ENCODE peak calls at places on chromosomes 13 and 19, in ten cellular contexts. O is astrocyte, V is PC-3, E is GM12878, U is GM23248, C is MM.1S, S is mesenchymal stem cell, T is fibroblast of lung, X is neural progenitor cell, H is SK-N-SH. L is an unnamed sample.

GRCh38 chr19:35436477-35437141 is 11.4 kb upstream of the FFAR2 start:
- DNase-seq in T (peak), O (no peak), U (peak), C (no peak), S (peak), V (peak), X (no peak), E (no peak), H (no peak), L (peak)

GRCh38 chr19:15115080-15115479 is 7.9 kb downstream of the SYDE1 start:
- DNase-seq in V (no peak), X (no peak), O (no peak), T (peak), E (no peak), U (no peak), H (peak), S (no peak), C (no peak), L (no peak)

GRCh38 chr13:52162279-52163101 is 3.1 kb upstream of the NEK3 start:
- DNase-seq in V (peak), E (no peak), T (peak), O (peak), U (peak), S (peak), C (no peak), X (peak), H (no peak), L (no peak)

GRCh38 chr13:55439450-55439849 is 1701.3 kb upstream of the PRR20A start:
- DNase-seq in O (no peak), E (no peak), X (peak), V (no peak), H (no peak), U (no peak), C (no peak), T (no peak), S (peak), L (no peak)

GRCh38 chr13:68439821-68440220 is 1209.7 kb upstream of the PCDH9 start:
- DNase-seq in V (peak), S (no peak), T (peak), O (peak), U (peak), H (no peak), C (no peak), X (no peak), E (no peak), L (no peak)

GRCh38 chr19:49976496-49976895 is 15.5 kb upstream of the SIGLEC11 start:
- DNase-seq in O (no peak), T (no peak), E (no peak), S (no peak), V (no peak), C (no peak), U (peak), X (no peak), H (no peak), L (no peak)

GRCh38 chr13:109451726-109452125 is 334.7 kb downstream of the IRS2 start:
- DNase-seq in S (no peak), T (no peak), X (peak), C (no peak), H (peak), O (no peak), V (no peak), U (no peak), E (no peak), L (no peak)

GRCh38 chr19:16889883-16890460 is 1.2 kb downstream of the F2RL3 start:
- DNase-seq in T (no peak), U (no peak), V (no peak), X (no peak), H (no peak), O (no peak), E (no peak), C (no peak), S (no peak), L (no peak)

GRCh38 chr19:49331616-49332055 is 3.6 kb upstream of the CD37 start:
- DNase-seq in S (peak), V (peak), T (peak), O (peak), U (peak), H (peak), C (peak), X (peak), E (peak), L (peak)

GRCh38 chr13:40599146-40599545 is 67.3 kb downstream of the FOXO1 start:
- DNase-seq in S (no peak), V (no peak), X (no peak), T (no peak), C (no peak), U (no peak), E (no peak), H (no peak), O (no peak), L (no peak)

GRCh38 chr19:18418034-18418724 is 1.0 kb upstream of the SSBP4 start:
- DNase-seq in E (no peak), T (no peak), V (no peak), O (no peak), S (no peak), H (no peak), X (no peak), U (no peak), C (no peak), L (no peak)

DNA sequence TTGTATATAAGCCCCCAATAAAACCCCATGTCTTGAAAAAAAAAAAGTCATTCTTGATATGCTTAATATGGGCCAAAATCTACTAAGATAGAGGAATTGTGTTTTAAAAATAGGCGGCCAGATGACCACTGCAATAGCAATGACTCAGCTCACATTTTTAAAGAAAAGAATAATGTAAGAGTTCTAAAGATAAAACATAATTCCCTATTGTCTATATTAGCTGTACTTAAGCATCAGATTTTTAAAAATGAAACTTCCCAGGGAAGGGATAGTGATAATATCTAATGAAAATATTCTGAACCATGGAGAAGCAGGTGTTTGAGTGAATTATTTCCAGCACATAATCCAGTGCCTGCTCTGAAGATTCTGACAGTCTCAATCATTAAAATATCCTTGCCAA is 31.7 kb downstream of the EFNB2 start:
- DNase-seq in C (no peak), S (no peak), T (peak), E (no peak), U (no peak), O (no peak), H (no peak), V (no peak), X (no peak), L (no peak)
- H3K4me2 ChIP-seq in C (no peak), S (no peak), T (no peak), E (no peak), U (no peak), O (peak), H (peak), V (no peak), X (no peak), L (no peak)

DNA sequence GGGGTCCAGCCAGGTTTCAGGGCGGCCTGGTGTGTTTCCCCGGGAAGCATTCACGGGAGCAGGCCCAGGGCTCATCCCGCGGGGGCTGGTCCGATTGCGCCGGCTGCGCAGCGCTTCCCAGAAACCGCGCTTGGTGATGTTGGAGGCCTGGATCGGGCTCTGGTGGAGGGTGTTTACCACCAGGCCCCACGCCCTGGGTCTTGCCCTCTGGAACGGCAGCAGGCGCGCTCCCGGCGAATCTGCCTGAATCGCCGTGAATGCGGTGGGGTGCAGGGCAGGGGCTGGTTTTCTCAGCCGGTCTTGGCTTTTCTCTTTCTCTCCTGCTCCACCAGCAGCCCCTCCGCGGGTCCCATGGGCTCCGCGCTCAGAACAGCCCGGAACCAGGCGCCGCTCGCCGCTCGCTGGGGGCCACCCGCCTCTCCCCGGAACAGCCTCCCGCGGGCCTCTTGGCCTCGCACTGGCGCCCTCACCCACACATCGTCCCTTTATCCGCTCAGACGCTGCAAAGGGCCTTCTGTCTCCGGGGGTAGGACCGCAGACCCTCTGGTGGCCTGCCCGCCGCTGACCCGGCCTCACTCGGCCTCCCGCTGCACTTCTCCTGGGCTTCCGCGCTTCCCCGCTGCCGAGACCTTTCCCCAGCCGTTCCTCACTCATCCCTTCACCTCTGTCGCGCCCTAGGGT is 69.4 kb upstream of the GJB6 start:
- DNase-seq in X (peak), O (peak), H (no peak), T (peak), E (no peak), S (no peak), U (peak), V (no peak), C (no peak), L (no peak)
- H2AFZ ChIP-seq in X (peak), O (peak), H (no peak), T (no peak), E (no peak), S (no peak), U (peak), V (no peak), C (no peak), L (no peak)

GRCh38 chr19:4455742-4456565 is 1.6 kb downstream of the UBXN6 start:
- DNase-seq in C (no peak), T (peak), O (peak), S (peak), X (peak), H (peak), U (peak), E (no peak), V (peak), L (peak)

GRCh38 chr19:4454621-4454951 is 3.0 kb downstream of the UBXN6 start:
- DNase-seq in E (no peak), U (no peak), H (no peak), C (no peak), V (no peak), X (no peak), O (no peak), T (no peak), S (no peak), L (no peak)

GRCh38 chr19:4456566-4456842 is 1.1 kb downstream of the UBXN6 start:
- DNase-seq in X (peak), U (peak), H (peak), O (peak), C (no peak), E (no peak), T (peak), V (peak), S (peak), L (peak)

GRCh38 chr19:4453232-4454179 is 4.1 kb downstream of the UBXN6 start:
- DNase-seq in X (no peak), U (no peak), O (no peak), C (no peak), E (no peak), H (peak), S (no peak), V (no peak), T (no peak), L (no peak)

GRCh38 chr19:4454952-4455738 is 2.4 kb downstream of the UBXN6 start:
- DNase-seq in S (peak), U (peak), V (no peak), H (no peak), C (no peak), X (no peak), E (no peak), O (no peak), T (peak), L (peak)
- H3K4me2 ChIP-seq in S (peak), U (peak), V (peak), H (peak), C (no peak), X (peak), E (no peak), O (peak), T (peak), L (no peak)

DNA sequence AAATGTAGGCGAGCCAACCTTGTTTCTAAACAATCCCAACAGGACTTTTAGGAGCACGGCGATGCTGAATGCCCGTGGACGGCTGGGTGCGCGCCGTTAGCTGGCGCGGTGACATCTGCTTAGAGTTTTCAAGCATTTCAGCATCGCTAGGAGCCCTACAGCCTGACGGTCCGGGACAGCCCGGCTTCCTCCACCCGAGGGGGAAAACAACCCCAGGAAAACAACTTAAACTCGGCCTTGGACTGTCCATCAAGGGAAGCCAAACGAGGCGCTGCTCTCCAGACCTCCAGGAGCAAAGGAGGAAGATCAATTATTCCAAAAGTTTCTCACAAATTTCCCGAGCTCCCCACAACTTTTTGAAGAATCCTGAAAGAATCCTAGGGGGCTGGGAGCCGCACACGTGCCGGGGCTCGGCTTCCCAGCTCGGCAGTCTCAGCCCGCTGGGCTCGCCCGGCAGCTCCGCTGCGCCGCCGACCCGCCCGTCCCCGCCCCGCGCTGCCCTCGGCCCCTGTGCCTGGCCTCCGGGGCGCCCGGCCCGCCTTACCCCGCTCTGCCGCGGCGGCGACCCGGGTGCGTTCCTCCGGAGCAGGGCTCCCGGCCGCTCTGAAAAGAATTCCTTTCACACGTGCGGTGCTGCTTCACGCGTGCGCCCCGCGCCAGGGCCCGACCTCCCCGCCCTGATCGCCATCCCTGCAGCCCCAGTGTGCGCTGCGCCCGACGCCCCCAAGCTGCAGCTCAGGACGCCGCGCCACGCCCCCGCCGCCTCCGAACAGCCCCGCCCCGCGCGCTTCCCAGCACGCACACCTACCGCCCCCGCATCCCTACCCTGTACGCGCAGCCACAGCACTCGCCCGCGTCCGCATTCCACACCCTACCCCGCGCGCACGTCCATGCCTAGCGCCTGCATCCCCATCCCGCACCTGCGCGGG is at the start of gene GJA3:
- DNase-seq in T (peak), C (no peak), U (peak), X (peak), H (peak), V (peak), S (peak), E (no peak), O (peak), L (peak)
- H2AFZ ChIP-seq in T (peak), C (peak), U (peak), X (peak), H (peak), V (peak), S (peak), E (peak), O (peak), L (peak)

DNA sequence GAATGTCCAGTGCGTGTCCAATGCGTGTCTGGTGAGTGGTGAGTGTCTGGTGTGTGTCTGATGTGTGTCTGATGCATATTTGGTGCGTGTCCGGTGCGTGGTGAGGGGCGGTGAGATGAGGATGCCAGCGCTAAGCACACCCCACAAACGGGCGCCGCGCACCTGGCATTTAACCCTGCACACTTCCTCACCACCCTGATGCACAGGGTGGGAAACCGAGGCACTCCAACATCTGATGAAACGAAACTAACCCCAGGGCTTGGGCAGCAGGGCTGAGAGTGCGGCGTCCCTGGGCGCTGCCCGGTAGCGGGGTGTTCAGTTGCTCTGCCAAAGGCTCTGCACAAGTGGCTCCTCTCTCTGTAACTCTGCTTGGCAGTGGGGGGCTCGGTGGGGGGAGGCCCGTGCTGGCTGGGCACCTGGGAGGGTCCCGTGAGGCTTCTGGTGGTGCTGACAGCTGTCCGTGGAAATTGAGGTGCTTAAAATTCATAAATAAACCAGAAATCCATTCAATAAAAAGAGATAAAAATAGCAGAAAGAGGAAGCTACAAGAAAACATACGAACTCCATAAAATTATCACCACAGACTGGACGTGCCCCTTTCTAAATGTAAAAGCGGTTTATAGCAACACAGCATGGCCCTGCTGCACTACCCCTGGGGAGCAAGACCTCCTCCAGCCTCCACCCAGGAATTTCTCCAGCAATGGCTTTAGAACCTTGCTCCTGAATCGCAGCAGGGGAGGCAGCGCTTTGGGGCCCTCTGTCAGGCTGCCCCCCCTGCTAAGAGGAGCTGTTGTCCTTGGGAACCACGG is 76.0 kb downstream of the RASA3 start:
- DNase-seq in C (no peak), H (no peak), O (no peak), T (no peak), V (no peak), E (no peak), S (no peak), X (no peak), U (no peak), L (no peak)
- H3K4me2 ChIP-seq in C (no peak), H (no peak), O (no peak), T (no peak), V (no peak), E (no peak), S (no peak), X (no peak), U (no peak), L (no peak)

DNA sequence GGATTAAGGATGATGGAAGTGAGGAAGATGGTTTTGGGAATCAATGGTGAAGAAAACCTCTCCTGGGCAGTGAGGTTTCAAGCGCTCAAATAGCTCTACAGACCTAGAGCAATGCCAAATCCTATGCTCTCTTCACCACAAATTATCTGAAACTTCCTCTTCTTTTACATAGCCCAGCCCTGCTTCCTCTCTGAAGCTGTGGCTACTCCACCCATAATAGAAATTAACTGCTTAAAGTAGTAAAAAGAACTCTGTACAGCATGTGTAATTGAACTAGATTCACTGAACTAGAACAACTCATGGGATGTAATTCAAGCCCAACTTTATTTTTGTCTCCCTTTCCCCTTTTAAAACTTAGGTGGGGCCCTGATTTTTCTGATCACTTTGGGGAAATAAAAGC is 20.4 kb upstream of the IFT88 start:
- DNase-seq in O (no peak), S (no peak), X (no peak), V (no peak), T (no peak), C (peak), U (no peak), H (no peak), E (no peak), L (peak)
- H2AFZ ChIP-seq in O (no peak), S (no peak), X (no peak), V (no peak), T (no peak), C (no peak), U (no peak), H (no peak), E (no peak), L (peak)

GRCh38 chr13:78598382-78598781 is 5.0 kb downstream of the POU4F1 start:
- DNase-seq in S (no peak), C (no peak), U (no peak), O (no peak), V (no peak), H (no peak), E (no peak), T (no peak), X (peak), L (no peak)

GRCh38 chr13:78598933-78599332 is 4.4 kb downstream of the POU4F1 start:
- DNase-seq in S (no peak), U (no peak), E (no peak), V (no peak), C (no peak), X (no peak), O (no peak), H (no peak), T (no peak), L (no peak)

GRCh38 chr13:78595458-78595818 is 7.9 kb downstream of the POU4F1 start:
- DNase-seq in X (peak), H (no peak), S (no peak), V (no peak), E (no peak), T (no peak), O (no peak), C (no peak), U (no peak), L (no peak)

GRCh38 chr13:78595819-78596700 is 7.3 kb downstream of the POU4F1 start:
- DNase-seq in V (no peak), E (no peak), S (no peak), T (no peak), H (peak), O (no peak), C (no peak), U (no peak), X (peak), L (peak)

GRCh38 chr13:78596701-78597550 is 6.4 kb downstream of the POU4F1 start:
- DNase-seq in V (no peak), C (no peak), S (no peak), X (peak), T (no peak), O (no peak), H (no peak), E (no peak), U (no peak), L (no peak)
- H3K4me2 ChIP-seq in V (no peak), C (no peak), S (peak), X (peak), T (no peak), O (peak), H (peak), E (peak), U (no peak), L (no peak)

L was measured in Karpas-422.